ENCODE peak calls at places on chromosomes 13 and 19, in six cellular contexts. V, D, G, U, Z and I are unnamed samples.

GRCh38 chr19:32566246-32566830 is 14.7 kb upstream of the PDCD5 start:
- DNase-seq in V (no peak), D (no peak), G (no peak), U (no peak), Z (peak; percentile 25), I (peak; percentile 46)

GRCh38 chr19:46823049-46823448 is 27.6 kb downstream of the AP2S1 start:
- DNase-seq in V (no peak), D (no peak), G (no peak), U (no peak), Z (no peak), I (no peak)

GRCh38 chr19:17075860-17076538 is 422 bp downstream of the MYO9B start:
- DNase-seq in V (peak; percentile 27), D (peak; percentile 49), G (peak; percentile 80), U (no peak), Z (no peak), I (peak; percentile 51)

GRCh38 chr19:3653865-3654513 is 27.4 kb upstream of the CACTIN start:
- DNase-seq in V (no peak), D (no peak), G (no peak), U (no peak), Z (no peak), I (no peak)

GRCh38 chr13:86792153-86792651 is 879.0 kb upstream of the SLITRK5 start:
- DNase-seq in V (no peak), D (no peak), G (peak; percentile 33), U (no peak), Z (no peak), I (no peak)

GRCh38 chr19:42135836-42136235 is 3.6 kb upstream of the POU2F2 start:
- DNase-seq in V (no peak), D (no peak), G (no peak), U (no peak), Z (no peak), I (no peak)

GRCh38 chr13:91308299-91308698 is 39.2 kb upstream of the MIR17HG start:
- DNase-seq in V (no peak), D (no peak), G (no peak), U (no peak), Z (no peak), I (no peak)

GRCh38 chr19:30881281-30881680 is 468.0 kb downstream of the TSHZ3 start:
- DNase-seq in V (no peak), D (no peak), G (no peak), U (no peak), Z (no peak), I (no peak)

GRCh38 chr19:17737690-17738153 is 13.6 kb upstream of the FCHO1 start:
- DNase-seq in V (peak; percentile 26), D (no peak), G (no peak), U (no peak), Z (no peak), I (no peak)

GRCh38 chr13:57865600-57866294 is 234.2 kb downstream of the PCDH17 start:
- DNase-seq in V (no peak), D (no peak), G (no peak), U (no peak), Z (no peak), I (no peak)

GRCh38 chr19:37594982-37595382 is 306 bp downstream of the ZNF540 start:
- DNase-seq in V (peak; percentile 69), D (peak; percentile 64), G (peak; percentile 78), U (peak; percentile 36), Z (peak; percentile 10), I (no peak)

GRCh38 chr19:30371157-30371845 is 883 bp upstream of the ZNF536 start:
- DNase-seq in V (no peak), D (no peak), G (no peak), U (no peak), Z (no peak), I (no peak)

GRCh38 chr13:99976502-99977115 is 5.0 kb upstream of the ZIC2 start:
- DNase-seq in V (no peak), D (no peak), G (no peak), U (no peak), Z (no peak), I (no peak)

GRCh38 chr13:106736941-106737340 is 169.0 kb upstream of the ARGLU1 start:
- DNase-seq in V (no peak), D (no peak), G (no peak), U (no peak), Z (no peak), I (no peak)

GRCh38 chr13:106649495-106649894 is 81.6 kb upstream of the ARGLU1 start:
- DNase-seq in V (peak; percentile 54), D (no peak), G (no peak), U (no peak), Z (no peak), I (no peak)

GRCh38 chr19:55383789-55384575 is at the start of gene TMEM238:
- DNase-seq in V (peak; percentile 84), D (peak; percentile 59), G (no peak), U (peak; percentile 72), Z (no peak), I (peak; percentile 78)

GRCh38 chr13:98509271-98510155 is 67.4 kb downstream of the STK24 start:
- DNase-seq in V (peak; percentile 89), D (no peak), G (peak; percentile 84), U (no peak), Z (peak; percentile 60), I (peak; percentile 85)

GRCh38 chr13:20405691-20406090 is 120.0 kb downstream of the CRYL1 start:
- DNase-seq in V (no peak), D (no peak), G (no peak), U (peak; percentile 49), Z (no peak), I (no peak)

GRCh38 chr19:51096473-51097165 is 11.6 kb downstream of the CTU1 start:
- DNase-seq in V (no peak), D (no peak), G (no peak), U (no peak), Z (no peak), I (no peak)

GRCh38 chr13:55516610-55517009 is 1624.1 kb upstream of the PRR20A start:
- DNase-seq in V (no peak), D (no peak), G (no peak), U (no peak), Z (no peak), I (no peak)

GRCh38 chr19:28294395-28294794 is 918.6 kb downstream of the UQCRFS1 start:
- DNase-seq in V (peak; percentile 88), D (no peak), G (no peak), U (no peak), Z (peak; percentile 13), I (peak; percentile 67)

GRCh38 chr19:50465986-50466771 is 10.1 kb upstream of the EMC10 start:
- DNase-seq in V (peak; percentile 59), D (no peak), G (no peak), U (peak; percentile 69), Z (no peak), I (peak; percentile 67)

GRCh38 chr19:6979341-6979740 is 41.9 kb downstream of the MBD3L2B start:
- DNase-seq in V (no peak), D (no peak), G (no peak), U (no peak), Z (no peak), I (no peak)

GRCh38 chr19:36572593-36573019 is 486 bp downstream of the ZNF529 start:
- DNase-seq in V (no peak), D (no peak), G (no peak), U (no peak), Z (no peak), I (no peak)

GRCh38 chr19:8233370-8233769 is 24.2 kb downstream of the CERS4 start:
- DNase-seq in V (peak; percentile 8), D (no peak), G (no peak), U (no peak), Z (no peak), I (no peak)

GRCh38 chr13:100954430-100955361 is 280.1 kb upstream of the TMTC4 start:
- DNase-seq in V (no peak), D (no peak), G (no peak), U (no peak), Z (no peak), I (no peak)

GRCh38 chr19:48397636-48398328 is 4.3 kb downstream of the GRIN2D start:
- DNase-seq in V (no peak), D (no peak), G (no peak), U (no peak), Z (no peak), I (no peak)

GRCh38 chr13:110405597-110406450 is 98.7 kb downstream of the COL4A2 start:
- DNase-seq in V (peak; percentile 66), D (no peak), G (no peak), U (no peak), Z (no peak), I (peak; percentile 56)

GRCh38 chr19:29263305-29264080 is 50.5 kb upstream of the UQCRFS1 start:
- DNase-seq in V (peak; percentile 74), D (no peak), G (no peak), U (peak; percentile 79), Z (no peak), I (peak; percentile 44)

GRCh38 chr13:110017379-110017778 is 231.0 kb upstream of the IRS2 start:
- DNase-seq in V (peak; percentile 91), D (no peak), G (no peak), U (no peak), Z (peak; percentile 77), I (peak; percentile 80)

GRCh38 chr19:38655148-38655824 is 7.8 kb downstream of the ACTN4 start:
- DNase-seq in V (no peak), D (no peak), G (no peak), U (no peak), Z (no peak), I (no peak)